ENCODE peak calls at places on chromosomes 1 and 21, in five cellular contexts. One of them, this sample, is unnamed. For H3K4me1, the result is how much of the 10 kb centered on the place peaks cover.

GRCh38 chr1:201023517-201023902 is at the start of gene KIF21B:
- DNase-seq in OCI-LY7: peak
- DNase-seq in IMR-90: no peak
- DNase-seq in PC-3: peak
- DNase-seq in uterus: peak
- DNase-seq in this sample: peak

GRCh38 chr1:9719978-9720722 is 68.6 kb downstream of the PIK3CD start:
- DNase-seq in OCI-LY7: no peak
- DNase-seq in IMR-90: no peak
- DNase-seq in PC-3: no peak
- DNase-seq in uterus: no peak
- DNase-seq in this sample: no peak

GRCh38 chr1:171296897-171297296 is 17.1 kb upstream of the FMO4 start:
- DNase-seq in OCI-LY7: no peak
- DNase-seq in IMR-90: no peak
- DNase-seq in PC-3: no peak
- DNase-seq in uterus: no peak
- DNase-seq in this sample: no peak

GRCh38 chr1:46582972-46583371 is 21.1 kb downstream of the MKNK1 start:
- DNase-seq in OCI-LY7: no peak
- DNase-seq in IMR-90: no peak
- DNase-seq in PC-3: no peak
- DNase-seq in uterus: no peak
- DNase-seq in this sample: peak

GRCh38 chr1:90826024-90826423 is 108.9 kb upstream of the BARHL2 start:
- DNase-seq in OCI-LY7: no peak
- DNase-seq in IMR-90: no peak
- DNase-seq in PC-3: no peak
- DNase-seq in uterus: no peak
- DNase-seq in this sample: no peak

GRCh38 chr1:207128336-207128921 is 24.4 kb downstream of the C4BPA start:
- DNase-seq in OCI-LY7: no peak
- DNase-seq in IMR-90: no peak
- DNase-seq in PC-3: no peak
- DNase-seq in uterus: no peak
- DNase-seq in this sample: no peak

GRCh38 chr1:27342778-27343638 is 1.2 kb downstream of the SYTL1 start:
- DNase-seq in OCI-LY7: peak
- DNase-seq in IMR-90: no peak
- DNase-seq in PC-3: peak
- DNase-seq in uterus: no peak
- DNase-seq in this sample: no peak

GRCh38 chr1:89259283-89259971 is 13.2 kb downstream of the GBP5 start:
- DNase-seq in OCI-LY7: no peak
- DNase-seq in IMR-90: no peak
- DNase-seq in PC-3: no peak
- DNase-seq in uterus: no peak
- DNase-seq in this sample: no peak

GRCh38 chr1:160681067-160681890 is 30.3 kb downstream of the CD48 start:
- DNase-seq in OCI-LY7: peak
- DNase-seq in IMR-90: peak
- DNase-seq in PC-3: peak
- DNase-seq in uterus: peak
- DNase-seq in this sample: peak

GRCh38 chr21:45287438-45288391 is at the start of gene POFUT2:
- DNase-seq in OCI-LY7: peak
- DNase-seq in IMR-90: peak
- DNase-seq in PC-3: peak
- DNase-seq in uterus: peak
- DNase-seq in this sample: peak

GRCh38 chr1:203954293-203954692 is 92.9 kb downstream of the SNRPE start:
- DNase-seq in OCI-LY7: no peak
- DNase-seq in IMR-90: no peak
- DNase-seq in PC-3: no peak
- DNase-seq in uterus: no peak
- DNase-seq in this sample: no peak

GRCh38 chr1:229203030-229203751 is 67.7 kb upstream of the RAB4A start:
- DNase-seq in OCI-LY7: peak
- DNase-seq in IMR-90: peak
- DNase-seq in PC-3: peak
- DNase-seq in uterus: peak
- DNase-seq in this sample: no peak

GRCh38 chr1:45236136-45236535 is 29.7 kb upstream of the ZSWIM5 start:
- DNase-seq in OCI-LY7: no peak
- DNase-seq in IMR-90: no peak
- DNase-seq in PC-3: no peak
- DNase-seq in uterus: no peak
- DNase-seq in this sample: no peak

GRCh38 chr1:67761054-67761453 is 72.2 kb downstream of the GNG12 start:
- DNase-seq in OCI-LY7: no peak
- DNase-seq in IMR-90: no peak
- DNase-seq in PC-3: no peak
- DNase-seq in uterus: no peak
- DNase-seq in this sample: no peak

GRCh38 chr21:34523019-34523418 is 11.0 kb upstream of the KCNE1 start:
- DNase-seq in OCI-LY7: no peak
- DNase-seq in IMR-90: no peak
- DNase-seq in PC-3: no peak
- DNase-seq in uterus: no peak
- DNase-seq in this sample: no peak
- H3K4me1 ChIP-seq in OCI-LY7: under half
- H3K4me1 ChIP-seq in IMR-90: under half
- H3K4me1 ChIP-seq in PC-3: under half
- H3K4me1 ChIP-seq in uterus: under half
- H3K4me1 ChIP-seq in this sample: half or more

DNA sequence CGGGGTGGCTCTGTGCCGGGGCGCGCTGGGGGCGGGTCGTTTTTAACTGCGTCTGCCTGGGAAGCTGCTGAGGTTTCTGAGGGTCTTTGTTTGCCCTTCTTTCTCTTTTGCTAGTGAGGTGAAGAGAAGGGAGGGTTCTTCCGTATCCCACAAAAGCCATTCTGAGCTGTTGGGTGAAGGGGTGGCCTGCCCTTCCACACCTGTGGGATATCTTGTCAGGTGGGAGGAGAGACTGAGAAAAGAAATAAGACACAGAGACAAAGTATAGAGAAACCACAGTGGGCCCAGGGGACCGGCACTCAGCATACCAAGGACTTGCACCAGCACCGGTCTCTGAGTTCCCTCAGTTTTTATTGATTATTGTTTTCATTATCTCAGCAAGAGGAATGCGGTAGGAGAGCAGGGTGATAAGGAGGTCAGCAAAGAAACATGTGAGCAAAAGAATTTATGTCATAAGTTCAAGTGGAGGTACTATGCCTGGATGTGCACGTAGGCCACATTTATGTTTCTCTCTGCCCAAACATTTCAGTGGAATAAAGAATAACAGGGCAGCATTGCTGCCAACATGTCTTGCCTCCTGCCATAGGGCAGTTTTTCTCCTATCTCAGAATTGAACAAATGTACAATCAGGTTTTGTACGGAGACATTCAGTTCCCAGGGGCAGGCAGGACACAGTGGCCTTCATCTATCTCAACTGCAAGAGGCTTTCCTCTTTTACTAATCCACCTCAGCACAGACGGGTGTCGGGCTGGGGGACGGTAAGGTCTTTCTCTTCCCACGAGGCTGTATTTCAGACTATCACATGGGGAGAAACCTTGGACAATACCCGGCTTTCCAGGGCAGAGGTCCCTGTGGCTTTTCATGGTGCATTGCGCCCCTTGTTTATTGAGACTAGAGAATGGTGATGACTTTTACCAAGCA is 966 bp downstream of the PGBD2 start:
- DNase-seq in OCI-LY7: no peak
- DNase-seq in IMR-90: peak
- DNase-seq in PC-3: no peak
- DNase-seq in uterus: peak
- DNase-seq in this sample: peak
- H3K4me1 ChIP-seq in OCI-LY7: under half
- H3K4me1 ChIP-seq in IMR-90: under half
- H3K4me1 ChIP-seq in PC-3: under half
- H3K4me1 ChIP-seq in uterus: under half
- H3K4me1 ChIP-seq in this sample: under half

DNA sequence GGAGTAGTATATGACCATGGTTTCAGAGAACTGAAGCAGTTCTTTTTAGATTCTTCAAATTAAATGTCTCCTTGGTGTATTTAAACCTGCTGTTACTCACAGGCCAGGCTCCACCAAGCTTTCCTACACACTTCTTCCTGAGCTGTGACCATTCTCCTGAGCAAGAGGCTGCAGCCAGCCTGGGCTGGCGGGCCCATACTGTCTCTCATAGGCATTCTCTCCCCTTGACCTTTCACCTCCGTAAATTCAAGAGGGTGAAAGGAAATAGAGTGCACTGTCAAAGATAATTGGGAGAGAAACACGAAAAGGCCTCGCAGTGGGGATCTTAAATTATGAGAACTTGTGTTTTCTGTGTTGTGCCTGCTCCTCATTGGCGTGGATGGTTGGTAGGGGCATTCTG is 2.3 kb downstream of the ARF1 start:
- DNase-seq in OCI-LY7: no peak
- DNase-seq in IMR-90: no peak
- DNase-seq in PC-3: no peak
- DNase-seq in uterus: no peak
- DNase-seq in this sample: peak
- H3K4me1 ChIP-seq in OCI-LY7: half or more
- H3K4me1 ChIP-seq in IMR-90: under half
- H3K4me1 ChIP-seq in PC-3: half or more
- H3K4me1 ChIP-seq in uterus: half or more
- H3K4me1 ChIP-seq in this sample: half or more

GRCh38 chr1:109826930-109827349 is 63.2 kb upstream of the EPS8L3 start:
- DNase-seq in OCI-LY7: no peak
- DNase-seq in IMR-90: no peak
- DNase-seq in PC-3: no peak
- DNase-seq in uterus: no peak
- DNase-seq in this sample: peak
- H3K4me1 ChIP-seq in OCI-LY7: under half
- H3K4me1 ChIP-seq in IMR-90: under half
- H3K4me1 ChIP-seq in PC-3: under half
- H3K4me1 ChIP-seq in uterus: under half
- H3K4me1 ChIP-seq in this sample: under half

DNA sequence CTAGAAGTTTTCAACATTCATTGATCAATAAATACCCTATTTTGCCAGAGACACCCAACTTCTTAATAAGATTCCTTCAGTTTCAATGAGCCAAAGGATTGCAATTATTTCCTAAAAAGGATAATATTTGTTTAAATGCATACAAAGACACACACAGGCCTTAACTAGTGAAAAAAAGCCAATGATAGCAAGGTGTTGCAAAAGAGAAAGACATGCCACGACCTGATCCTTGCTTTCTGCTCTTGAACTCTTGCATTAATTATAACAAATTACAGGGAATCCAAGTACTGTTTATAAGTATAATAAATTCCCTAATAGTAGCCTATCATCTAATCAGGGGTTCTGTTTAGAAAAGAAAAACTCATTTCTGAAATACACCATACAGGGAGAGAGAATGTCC is 131.1 kb downstream of the PTPN14 start:
- DNase-seq in OCI-LY7: no peak
- DNase-seq in IMR-90: no peak
- DNase-seq in PC-3: no peak
- DNase-seq in uterus: no peak
- DNase-seq in this sample: no peak
- H3K4me1 ChIP-seq in OCI-LY7: under half
- H3K4me1 ChIP-seq in IMR-90: under half
- H3K4me1 ChIP-seq in PC-3: under half
- H3K4me1 ChIP-seq in uterus: under half
- H3K4me1 ChIP-seq in this sample: half or more

GRCh38 chr1:2300851-2301606 is 72.9 kb downstream of the SKI start:
- DNase-seq in OCI-LY7: peak
- DNase-seq in IMR-90: peak
- DNase-seq in PC-3: no peak
- DNase-seq in uterus: peak
- DNase-seq in this sample: peak
- H3K4me1 ChIP-seq in OCI-LY7: under half
- H3K4me1 ChIP-seq in IMR-90: under half
- H3K4me1 ChIP-seq in PC-3: under half
- H3K4me1 ChIP-seq in uterus: under half
- H3K4me1 ChIP-seq in this sample: half or more

GRCh38 chr1:58926177-58926576 is 142.3 kb upstream of the JUN start:
- DNase-seq in OCI-LY7: no peak
- DNase-seq in IMR-90: no peak
- DNase-seq in PC-3: no peak
- DNase-seq in uterus: no peak
- DNase-seq in this sample: no peak
- H3K4me1 ChIP-seq in OCI-LY7: under half
- H3K4me1 ChIP-seq in IMR-90: under half
- H3K4me1 ChIP-seq in PC-3: under half
- H3K4me1 ChIP-seq in uterus: under half
- H3K4me1 ChIP-seq in this sample: under half

This sample was measured in left ventricle myocardium inferior.